ENCODE peak calls at places on chromosomes 3 and 15, in nine cellular contexts. F is cardiac fibroblast; G is hippocampal formation; U is neuronal stem cell; C is activated T-cell treated with anti-CD3 and anti-CD28 coated beads for 48 hours; M is CD8-positive, alpha-beta memory T cell; W is LoVo; T is coronary artery; I is epithelial cell of esophagus. R is an unnamed sample.

GRCh38 chr3:14130707-14131106 is 5.9 kb downstream of the TMEM43 start:
- DNase-seq in I (no peak), C (no peak), M (no peak), T (no peak), U (no peak), G (no peak), W (no peak), F (no peak), R (no peak)

GRCh38 chr3:143810866-143811265 is 37.4 kb downstream of the SLC9A9 start:
- DNase-seq in W (no peak), U (no peak), M (no peak), F (no peak), G (no peak), T (no peak), I (no peak), C (no peak), R (no peak)

GRCh38 chr3:23886311-23886710 is 30.5 kb downstream of the NKIRAS1 start:
- DNase-seq in F (no peak), I (no peak), G (no peak), W (no peak), U (no peak), C (no peak), T (no peak), M (no peak), R (no peak)

GRCh38 chr3:194070634-194071409 is 65.1 kb upstream of the HES1 start:
- DNase-seq in C (peak; percentile 74), F (peak; percentile 95), T (peak; percentile 91), G (peak; percentile 44), U (peak; percentile 68), I (peak; percentile 99), W (peak; percentile 84), M (peak; percentile 53), R (peak; percentile 89)

GRCh38 chr3:62737449-62737848 is 137.8 kb downstream of the CADPS start:
- DNase-seq in W (no peak), T (no peak), F (no peak), G (no peak), C (no peak), U (no peak), M (no peak), I (no peak), R (no peak)

GRCh38 chr3:38054166-38054991 is 15.4 kb downstream of the DLEC1 start:
- DNase-seq in I (no peak), U (no peak), W (no peak), M (no peak), T (no peak), C (no peak), F (no peak), G (no peak), R (no peak)

GRCh38 chr3:54047568-54047967 is 74.8 kb upstream of the CACNA2D3 start:
- DNase-seq in G (no peak), C (no peak), W (no peak), U (no peak), F (peak; percentile 59), I (no peak), M (no peak), T (no peak), R (no peak)

GRCh38 chr3:184477940-184478339 is 83.6 kb upstream of the EPHB3 start:
- DNase-seq in C (no peak), G (no peak), M (no peak), W (no peak), F (no peak), I (no peak), U (no peak), T (no peak), R (no peak)

GRCh38 chr3:131717493-131717892 is 214.7 kb upstream of the MRPL3 start:
- DNase-seq in T (no peak), G (no peak), M (no peak), I (no peak), U (no peak), F (no peak), W (no peak), C (no peak), R (no peak)

GRCh38 chr3:159860727-159861126 is 127.9 kb upstream of the IL12A start:
- DNase-seq in G (no peak), M (no peak), U (no peak), I (no peak), W (no peak), C (no peak), T (no peak), F (no peak), R (no peak)

GRCh38 chr3:124419303-124419702 is 310.9 kb upstream of the UMPS start:
- DNase-seq in I (no peak), T (no peak), C (no peak), F (no peak), G (no peak), M (no peak), W (no peak), U (no peak), R (no peak)

GRCh38 chr15:92082217-92082843 is 228.8 kb downstream of the SLCO3A1 start:
- DNase-seq in F (peak; percentile 83), I (peak; percentile 73), W (peak; percentile 66), U (peak; percentile 69), M (no peak), G (peak; percentile 73), T (no peak), C (peak; percentile 49), R (peak; percentile 60)

GRCh38 chr3:196969001-196969659 is 497 bp upstream of the PIGZ start:
- DNase-seq in U (no peak), T (no peak), W (no peak), F (no peak), C (peak; percentile 36), I (peak; percentile 34), G (peak; percentile 2), M (peak; percentile 24), R (no peak)

GRCh38 chr3:16513141-16514020 is at the start of gene RFTN1:
- DNase-seq in U (peak; percentile 31), G (no peak), W (no peak), M (peak; percentile 55), I (peak; percentile 69), F (peak; percentile 65), T (no peak), C (peak; percentile 52), R (no peak)

GRCh38 chr15:92955706-92956105 is 55.6 kb downstream of the CHD2 start:
- DNase-seq in I (no peak), T (no peak), F (no peak), U (no peak), W (no peak), M (no peak), G (no peak), C (no peak), R (no peak)

GRCh38 chr3:78765671-78766485 is 1001.9 kb downstream of the ROBO1 start:
- DNase-seq in U (no peak), T (no peak), W (no peak), F (no peak), I (no peak), M (no peak), G (no peak), C (no peak), R (no peak)

GRCh38 chr3:13069495-13069894 is 3.7 kb downstream of the IQSEC1 start:
- DNase-seq in T (no peak), C (peak; percentile 37), F (no peak), G (no peak), M (peak; percentile 66), W (no peak), I (no peak), U (no peak), R (no peak)

GRCh38 chr15:75597667-75598341 is 18.7 kb upstream of the PTPN9 start:
- DNase-seq in M (peak; percentile 21), T (no peak), G (peak; percentile 10), W (no peak), C (no peak), U (no peak), F (peak; percentile 37), I (no peak), R (no peak)

GRCh38 chr15:37767841-37768455 is 166.5 kb upstream of the TMCO5A start:
- DNase-seq in W (no peak), M (no peak), F (no peak), C (no peak), U (no peak), T (no peak), I (peak; percentile 39), G (no peak), R (no peak)

GRCh38 chr3:197420115-197420514 is 121.7 kb upstream of the DLG1 start:
- DNase-seq in T (no peak), I (no peak), C (no peak), W (no peak), G (no peak), U (no peak), F (no peak), M (no peak), R (no peak)

GRCh38 chr3:71710906-71711494 is 14.2 kb downstream of the EIF4E3 start:
- DNase-seq in W (peak; percentile 36), U (peak; percentile 26), I (peak; percentile 57), G (peak; percentile 53), C (no peak), M (peak; percentile 45), F (peak; percentile 71), T (no peak), R (no peak)

GRCh38 chr3:75338342-75338741 is 325.8 kb upstream of the FRG2C start:
- DNase-seq in M (no peak), I (no peak), C (no peak), T (no peak), G (no peak), U (no peak), W (no peak), F (no peak), R (no peak)

GRCh38 chr3:181847276-181847675 is 135.6 kb downstream of the SOX2 start:
- DNase-seq in G (no peak), W (no peak), F (no peak), U (no peak), M (no peak), T (no peak), I (peak; percentile 33), C (no peak), R (no peak)

GRCh38 chr3:85254738-85255137 is 295.9 kb downstream of the CADM2 start:
- DNase-seq in W (no peak), M (no peak), T (no peak), I (peak; percentile 7), F (no peak), G (no peak), U (no peak), C (no peak), R (no peak)

GRCh38 chr15:68617001-68617400 is 38.2 kb downstream of the CORO2B start:
- DNase-seq in C (no peak), M (no peak), I (no peak), W (no peak), G (no peak), T (no peak), F (no peak), U (no peak), R (no peak)

GRCh38 chr15:40052604-40053003 is 13.6 kb upstream of the SRP14 start:
- DNase-seq in C (no peak), U (no peak), G (no peak), T (peak; percentile 12), I (no peak), M (no peak), F (no peak), W (no peak), R (no peak)

GRCh38 chr15:100277087-100277855 is 64.5 kb downstream of the ADAMTS17 start:
- DNase-seq in F (no peak), M (no peak), W (no peak), I (no peak), G (no peak), T (no peak), U (no peak), C (no peak), R (no peak)

GRCh38 chr15:93321881-93322282 is 232.9 kb upstream of the RGMA start:
- DNase-seq in I (peak; percentile 46), F (no peak), U (no peak), G (no peak), M (no peak), C (no peak), T (no peak), W (peak; percentile 31), R (peak; percentile 68)